ENCODE peak calls at places on chromosomes 13 and 19, in five cellular contexts. X is esophagus muscularis mucosa, B is breast epithelium, V is stomach, K is GM23338. O is an unnamed sample.

GRCh38 chr19:41774515-41774980 is 19.2 kb downstream of the CEACAM6 start:
- DNase-seq in X (no peak), B (peak; percentile 31), V (peak; percentile 59), K (no peak), O (peak; percentile 55)

GRCh38 chr13:109971745-109972090 is 185.3 kb upstream of the IRS2 start:
- DNase-seq in X (no peak), B (no peak), V (no peak), K (no peak), O (no peak)

GRCh38 chr13:113645329-113645728 is 12.7 kb downstream of the ATP4B start:
- DNase-seq in X (no peak), B (no peak), V (no peak), K (no peak), O (no peak)

GRCh38 chr19:18493440-18494266 is 28.2 kb downstream of the ELL start:
- DNase-seq in X (no peak), B (no peak), V (no peak), K (no peak), O (no peak)

GRCh38 chr19:3725640-3726310 is 17.6 kb downstream of the TJP3 start:
- DNase-seq in X (no peak), B (peak; percentile 30), V (peak; percentile 95), K (peak; percentile 86), O (no peak)

GRCh38 chr13:71863249-71863648 is 3.8 kb downstream of the DACH1 start:
- DNase-seq in X (no peak), B (no peak), V (no peak), K (no peak), O (no peak)

GRCh38 chr19:6236310-6237291 is 43.2 kb downstream of the MLLT1 start:
- DNase-seq in X (no peak), B (peak; percentile 92), V (peak; percentile 99), K (peak; percentile 34), O (peak; percentile 96)

GRCh38 chr19:3538965-3539742 is at the start of gene TEKTIP1:
- DNase-seq in X (no peak), B (no peak), V (no peak), K (peak; percentile 51), O (no peak)

GRCh38 chr13:90302113-90302512 is 1045.4 kb upstream of the MIR17HG start:
- DNase-seq in X (no peak), B (no peak), V (no peak), K (no peak), O (no peak)

GRCh38 chr13:102598061-102598460 is 1.3 kb downstream of the TPP2 start:
- DNase-seq in X (no peak), B (no peak), V (no peak), K (no peak), O (no peak)

GRCh38 chr19:1935484-1936208 is 5.3 kb upstream of the CSNK1G2 start:
- DNase-seq in X (no peak), B (no peak), V (no peak), K (peak; percentile 63), O (no peak)

GRCh38 chr19:2902590-2903218 is 2.0 kb downstream of the ZNF57 start:
- DNase-seq in X (no peak), B (no peak), V (no peak), K (no peak), O (no peak)

GRCh38 chr13:18949970-18950369 is 231.7 kb downstream of the TUBA3C start:
- DNase-seq in X (no peak), B (no peak), V (no peak), K (no peak), O (no peak)

GRCh38 chr13:41284512-41285288 is 21.3 kb upstream of the MTRF1 start:
- DNase-seq in X (no peak), B (no peak), V (peak; percentile 35), K (no peak), O (no peak)

GRCh38 chr13:32587014-32587773 is 942 bp downstream of the PDS5B start:
- DNase-seq in X (no peak), B (peak; percentile 32), V (peak; percentile 66), K (peak; percentile 76), O (peak; percentile 79)

GRCh38 chr13:20570540-20570939 is 3.6 kb downstream of the IFT88 start:
- DNase-seq in X (no peak), B (no peak), V (no peak), K (no peak), O (no peak)

GRCh38 chr19:12948597-12949362 is 3.1 kb downstream of the RAD23A start:
- DNase-seq in X (no peak), B (no peak), V (no peak), K (no peak), O (no peak)

GRCh38 chr13:26050568-26051230 is 1.1 kb downstream of the SHISA2 start:
- DNase-seq in X (peak; percentile 66), B (no peak), V (peak; percentile 49), K (peak; percentile 79), O (no peak)

GRCh38 chr13:88908896-88909535 is 1237.8 kb downstream of the SLITRK5 start:
- DNase-seq in X (no peak), B (peak; percentile 72), V (no peak), K (no peak), O (peak; percentile 74)

GRCh38 chr13:97855570-97855970 is 97.9 kb upstream of the IPO5 start:
- DNase-seq in X (peak; percentile 70), B (no peak), V (no peak), K (peak; percentile 92), O (peak; percentile 47)

GRCh38 chr19:11861301-11861700 is 12.8 kb downstream of the ZNF439 start:
- DNase-seq in X (no peak), B (no peak), V (no peak), K (no peak), O (no peak)

GRCh38 chr19:39410620-39411005 is 1.9 kb upstream of the PLEKHG2 start:
- DNase-seq in X (no peak), B (no peak), V (no peak), K (no peak), O (no peak)

GRCh38 chr13:80083516-80084085 is 257.3 kb downstream of the SPRY2 start:
- DNase-seq in X (no peak), B (no peak), V (no peak), K (no peak), O (no peak)

GRCh38 chr13:110490009-110490770 is 71.3 kb downstream of the RAB20 start:
- DNase-seq in X (no peak), B (no peak), V (peak; percentile 71), K (no peak), O (no peak)

GRCh38 chr13:93450226-93450625 is 223.6 kb downstream of the GPC6 start:
- DNase-seq in X (no peak), B (no peak), V (no peak), K (no peak), O (no peak)

GRCh38 chr13:44211286-44211685 is 162.3 kb upstream of the SERP2 start:
- DNase-seq in X (no peak), B (no peak), V (no peak), K (no peak), O (no peak)

GRCh38 chr13:75469087-75469486 is 12.9 kb downstream of the TBC1D4 start:
- DNase-seq in X (no peak), B (no peak), V (no peak), K (peak; percentile 79), O (no peak)

GRCh38 chr19:23971598-23971997 is 56.9 kb downstream of the ZNF726 start:
- DNase-seq in X (no peak), B (no peak), V (no peak), K (no peak), O (no peak)

GRCh38 chr13:43006893-43007631 is 15.0 kb upstream of the EPSTI1 start:
- DNase-seq in X (no peak), B (no peak), V (no peak), K (no peak), O (no peak)

GRCh38 chr13:78993792-78994191 is 334.8 kb upstream of the OBI1 start:
- DNase-seq in X (no peak), B (no peak), V (no peak), K (peak; percentile 19), O (no peak)

GRCh38 chr19:49468746-49469447 is 5.1 kb upstream of the FLT3LG start:
- DNase-seq in X (peak; percentile 95), B (peak; percentile 69), V (peak; percentile 56), K (peak; percentile 100), O (peak; percentile 87)
- TF ChIP-seq POLR2AphosphoS5 in X (peak; percentile 69), B (peak; percentile 7), V (no peak), K (no peak), O (peak; percentile 68)

DNA sequence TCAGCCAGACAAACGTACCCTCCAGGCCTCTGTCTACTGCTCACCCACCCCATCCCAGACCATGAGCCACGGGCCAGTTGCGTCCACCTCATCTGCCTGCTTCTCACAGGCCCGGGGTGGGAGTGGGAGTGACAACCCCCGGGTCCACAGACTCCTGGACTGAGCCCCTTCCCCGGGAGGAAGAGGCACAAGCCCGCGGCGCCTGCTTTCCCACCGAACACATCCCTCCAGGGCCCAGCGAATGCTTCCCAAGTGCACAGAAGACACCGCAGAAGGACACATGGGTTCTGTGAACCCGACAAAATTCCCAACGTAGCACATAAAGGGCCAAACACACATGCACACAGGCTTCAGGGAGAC is 18.0 kb upstream of the PLPP2 start:
- DNase-seq in X (no peak), B (no peak), V (peak; percentile 24), K (no peak), O (no peak)
- H3K4me3 ChIP-seq in X (peak overlapping the region; percentile 45), B (peak overlapping the region; percentile 18), V (peak overlapping the region; percentile 1), K (no peak overlapping the region), O (no peak overlapping the region)

GRCh38 chr19:54133312-54133956 is 4.1 kb upstream of the CNOT3 start:
- DNase-seq in X (no peak), B (no peak), V (no peak), K (peak; percentile 56), O (no peak)
- TF ChIP-seq POLR2AphosphoS5 in X (no peak), B (no peak), V (no peak), K (no peak), O (no peak)

DNA sequence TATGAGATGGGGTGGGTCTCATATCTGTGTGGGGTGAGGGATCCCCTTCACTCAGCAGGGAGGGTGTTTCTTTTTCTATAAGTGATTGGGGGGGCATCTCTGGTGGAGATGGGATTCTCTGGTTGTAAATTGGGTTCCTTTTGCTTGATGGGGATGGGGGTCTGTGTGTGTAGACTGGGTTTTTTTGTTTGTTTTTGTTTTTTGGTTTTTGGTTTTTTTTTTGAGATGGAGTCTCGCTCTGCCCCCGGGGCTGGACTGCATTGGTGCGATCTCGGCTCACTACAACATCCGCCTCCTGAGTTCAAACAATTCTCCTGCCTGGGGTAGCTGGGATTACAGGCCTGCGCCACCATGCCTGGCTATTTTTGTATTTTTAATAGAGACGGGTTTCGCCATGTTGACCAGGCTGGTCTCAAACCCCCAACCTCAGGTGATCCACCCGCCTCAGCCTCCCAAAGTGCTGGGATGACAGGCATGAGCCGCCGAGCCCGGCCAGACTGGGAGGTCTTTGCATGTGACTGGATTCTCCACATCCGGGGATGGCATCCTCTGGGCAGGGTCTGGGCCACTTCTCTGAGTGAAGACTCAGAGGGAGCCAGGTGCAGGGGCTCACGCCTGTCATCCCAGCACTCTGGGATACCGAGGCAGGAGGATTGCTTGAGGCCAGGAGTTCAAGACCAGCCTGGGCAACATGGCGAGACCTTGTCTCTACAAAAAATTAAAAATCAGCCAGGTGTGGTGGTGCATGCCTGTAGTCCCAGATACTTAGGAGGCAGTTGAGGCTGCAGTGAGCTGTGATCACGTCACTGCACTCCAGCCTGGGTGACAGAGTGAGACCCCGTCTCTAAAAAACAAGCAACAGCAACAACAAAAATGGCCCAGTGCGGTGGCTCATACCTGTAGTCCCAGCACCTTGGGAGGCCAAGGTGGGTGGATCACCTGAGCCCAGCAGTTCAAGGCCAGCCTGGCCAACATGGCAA is 799 bp downstream of the MYBPC2 start:
- DNase-seq in X (no peak), B (no peak), V (no peak), K (no peak), O (no peak)
- H3K4me3 ChIP-seq in X (no peak overlapping the region), B (no peak overlapping the region), V (no peak overlapping the region), K (peak overlapping the region; percentile 84), O (no peak overlapping the region)

O was measured in prostate gland.